ENCODE peak calls at places on chromosome 17, in six cellular contexts. One of them, this sample, is unnamed.
A peak's percentile ranks its signal among the peaks of the same experiment; 100 is the strongest.

GRCh38 chr17:6701719-6702118 is 11.4 kb downstream of the SLC13A5 start:
- DNase-seq in A549: peak; percentile 50
- DNase-seq in hepatocyte: peak; percentile 47
- DNase-seq in prostate gland: no peak
- DNase-seq in fibroblast of mammary gland: peak; percentile 28
- DNase-seq in K562: peak; percentile 67
- DNase-seq in this sample: peak; percentile 22

GRCh38 chr17:71361691-71362450 is 758.9 kb upstream of the SOX9 start:
- DNase-seq in A549: no peak
- DNase-seq in hepatocyte: no peak
- DNase-seq in prostate gland: no peak
- DNase-seq in fibroblast of mammary gland: peak; percentile 49
- DNase-seq in K562: no peak
- DNase-seq in this sample: no peak

GRCh38 chr17:68033636-68034451 is 1.7 kb upstream of the KPNA2 start:
- DNase-seq in A549: peak; percentile 94
- DNase-seq in hepatocyte: peak; percentile 29
- DNase-seq in prostate gland: no peak
- DNase-seq in fibroblast of mammary gland: peak; percentile 44
- DNase-seq in K562: peak; percentile 48
- DNase-seq in this sample: no peak

GRCh38 chr17:80263253-80264047 is 2.8 kb downstream of the RNF213 start:
- DNase-seq in A549: peak; percentile 75
- DNase-seq in hepatocyte: peak; percentile 90
- DNase-seq in prostate gland: peak; percentile 93
- DNase-seq in fibroblast of mammary gland: peak; percentile 88
- DNase-seq in K562: peak; percentile 70
- DNase-seq in this sample: peak; percentile 73

GRCh38 chr17:73393381-73393780 is 81.6 kb upstream of the CDC42EP4 start:
- DNase-seq in A549: no peak
- DNase-seq in hepatocyte: no peak
- DNase-seq in prostate gland: no peak
- DNase-seq in fibroblast of mammary gland: no peak
- DNase-seq in K562: no peak
- DNase-seq in this sample: no peak

GRCh38 chr17:49120166-49120565 is 12.4 kb upstream of the B4GALNT2 start:
- DNase-seq in A549: no peak
- DNase-seq in hepatocyte: no peak
- DNase-seq in prostate gland: no peak
- DNase-seq in fibroblast of mammary gland: no peak
- DNase-seq in K562: no peak
- DNase-seq in this sample: no peak

GRCh38 chr17:29807520-29808361 is 122.3 kb downstream of the SSH2 start:
- DNase-seq in A549: peak; percentile 72
- DNase-seq in hepatocyte: peak; percentile 84
- DNase-seq in prostate gland: peak; percentile 48
- DNase-seq in fibroblast of mammary gland: peak; percentile 73
- DNase-seq in K562: peak; percentile 78
- DNase-seq in this sample: peak; percentile 23

GRCh38 chr17:8212312-8213180 is 2.2 kb upstream of the AURKB start:
- DNase-seq in A549: no peak
- DNase-seq in hepatocyte: no peak
- DNase-seq in prostate gland: no peak
- DNase-seq in fibroblast of mammary gland: peak; percentile 53
- DNase-seq in K562: peak; percentile 74
- DNase-seq in this sample: no peak

GRCh38 chr17:75084039-75084660 is 3.6 kb upstream of the SLC16A5 start:
- DNase-seq in A549: peak; percentile 78
- DNase-seq in hepatocyte: peak; percentile 67
- DNase-seq in prostate gland: no peak
- DNase-seq in fibroblast of mammary gland: no peak
- DNase-seq in K562: peak; percentile 55
- DNase-seq in this sample: no peak

GRCh38 chr17:3556239-3556904 is 1.2 kb downstream of the TRPV3 start:
- DNase-seq in A549: no peak
- DNase-seq in hepatocyte: no peak
- DNase-seq in prostate gland: no peak
- DNase-seq in fibroblast of mammary gland: no peak
- DNase-seq in K562: no peak
- DNase-seq in this sample: no peak

GRCh38 chr17:79784353-79785016 is 6.5 kb downstream of the CBX2 start:
- DNase-seq in A549: no peak
- DNase-seq in hepatocyte: no peak
- DNase-seq in prostate gland: no peak
- DNase-seq in fibroblast of mammary gland: no peak
- DNase-seq in K562: no peak
- DNase-seq in this sample: no peak

GRCh38 chr17:13160281-13160680 is 142.5 kb upstream of the ELAC2 start:
- DNase-seq in A549: no peak
- DNase-seq in hepatocyte: no peak
- DNase-seq in prostate gland: no peak
- DNase-seq in fibroblast of mammary gland: no peak
- DNase-seq in K562: no peak
- DNase-seq in this sample: no peak

GRCh38 chr17:14196337-14196997 is 40.2 kb downstream of the CDRT15 start:
- DNase-seq in A549: no peak
- DNase-seq in hepatocyte: no peak
- DNase-seq in prostate gland: no peak
- DNase-seq in fibroblast of mammary gland: no peak
- DNase-seq in K562: no peak
- DNase-seq in this sample: no peak
- TF ChIP-seq CTCF in A549: no peak
- TF ChIP-seq CTCF in hepatocyte: no peak
- TF ChIP-seq CTCF in prostate gland: no peak
- TF ChIP-seq CTCF in fibroblast of mammary gland: peak; percentile 7
- TF ChIP-seq CTCF in K562: peak; percentile 3
- TF ChIP-seq CTCF in this sample: no peak

GRCh38 chr17:1498869-1499268 is 6.4 kb upstream of the MYO1C start:
- DNase-seq in A549: no peak
- DNase-seq in hepatocyte: no peak
- DNase-seq in prostate gland: no peak
- DNase-seq in fibroblast of mammary gland: peak; percentile 30
- DNase-seq in K562: no peak
- DNase-seq in this sample: no peak
- TF ChIP-seq CTCF in A549: no peak
- TF ChIP-seq CTCF in hepatocyte: no peak
- TF ChIP-seq CTCF in prostate gland: no peak
- TF ChIP-seq CTCF in fibroblast of mammary gland: no peak
- TF ChIP-seq CTCF in K562: no peak
- TF ChIP-seq CTCF in this sample: no peak

DNA sequence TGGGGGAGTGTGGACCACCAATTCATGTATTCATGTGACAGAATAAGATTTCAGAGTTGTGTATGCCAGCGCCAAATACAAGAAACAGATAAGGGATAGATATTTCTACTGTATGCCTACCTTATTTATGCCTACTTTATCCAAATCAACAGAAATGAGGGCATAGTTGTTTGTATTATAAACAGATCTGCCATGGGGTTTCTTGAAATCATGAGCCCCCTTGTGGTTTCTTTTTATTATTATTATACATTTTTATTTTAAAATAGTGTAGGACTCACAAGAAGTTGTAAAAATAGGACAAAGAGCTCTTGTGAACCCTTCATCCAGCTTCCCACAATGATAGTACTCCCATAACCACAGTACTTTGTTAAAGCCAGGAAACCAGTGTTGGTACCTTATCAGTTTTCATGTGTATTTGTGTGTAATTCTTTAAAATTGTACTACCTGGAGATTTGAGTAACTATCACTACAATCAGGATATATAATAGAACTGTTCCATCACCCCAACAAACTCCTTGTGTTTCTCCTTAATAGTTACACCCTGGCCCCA is 229.4 kb downstream of the CCDC182 start:
- DNase-seq in A549: no peak
- DNase-seq in hepatocyte: no peak
- DNase-seq in prostate gland: no peak
- DNase-seq in fibroblast of mammary gland: no peak
- DNase-seq in K562: no peak
- DNase-seq in this sample: no peak
- TF ChIP-seq CTCF in A549: peak; percentile 22
- TF ChIP-seq CTCF in hepatocyte: no peak
- TF ChIP-seq CTCF in prostate gland: no peak
- TF ChIP-seq CTCF in fibroblast of mammary gland: no peak
- TF ChIP-seq CTCF in K562: no peak
- TF ChIP-seq CTCF in this sample: no peak

DNA sequence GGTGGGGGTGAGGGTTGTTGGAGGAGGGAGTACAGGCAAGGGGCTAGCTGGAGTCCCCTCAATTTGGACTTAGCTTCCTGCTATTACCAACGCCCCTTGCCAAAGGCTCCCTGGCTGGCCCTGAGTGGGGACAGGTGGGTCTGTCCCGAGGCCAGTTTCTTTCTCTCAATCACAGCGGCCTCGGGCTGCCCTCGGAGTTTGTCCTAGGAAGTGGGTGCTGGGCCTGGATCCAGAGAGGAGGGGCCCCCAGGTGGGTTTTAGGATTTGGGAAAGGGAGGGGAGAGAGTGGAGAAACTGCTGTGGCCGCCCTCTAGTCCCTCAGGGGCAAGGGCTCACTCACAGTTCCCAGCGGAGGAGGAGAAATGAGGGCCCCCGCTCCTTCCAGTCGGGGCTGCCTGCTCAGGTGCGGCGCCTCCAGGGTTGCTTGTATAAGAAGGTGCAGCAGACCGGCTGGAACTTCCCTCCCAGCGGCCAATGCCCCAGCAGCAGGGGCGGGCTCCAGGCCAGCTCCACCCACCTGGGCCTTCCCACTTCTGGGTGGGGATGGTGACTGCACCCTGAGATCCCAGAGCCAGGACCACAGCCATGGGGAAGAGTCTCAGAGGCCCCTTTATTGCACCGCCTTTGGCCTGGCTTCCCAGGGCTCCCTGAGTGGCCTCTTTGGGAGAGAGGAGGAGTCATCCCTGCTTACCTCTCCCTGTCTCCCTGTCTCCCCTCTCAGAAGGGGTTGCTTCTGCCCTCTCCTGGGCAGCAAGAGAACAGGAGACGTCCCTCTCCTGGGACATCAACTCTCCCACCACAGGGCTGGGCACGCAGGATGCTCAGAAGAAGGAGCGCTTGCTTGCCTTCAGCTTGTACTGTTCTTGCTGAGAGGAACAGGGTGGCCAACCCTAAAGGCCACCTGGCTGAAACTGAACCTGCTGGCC is 112.0 kb upstream of the SMURF2 start:
- DNase-seq in A549: peak; percentile 85
- DNase-seq in hepatocyte: peak; percentile 89
- DNase-seq in prostate gland: peak; percentile 70
- DNase-seq in fibroblast of mammary gland: peak; percentile 48
- DNase-seq in K562: peak; percentile 81
- DNase-seq in this sample: no peak
- TF ChIP-seq CTCF in A549: peak; percentile 73
- TF ChIP-seq CTCF in hepatocyte: peak; percentile 49
- TF ChIP-seq CTCF in prostate gland: peak; percentile 3
- TF ChIP-seq CTCF in fibroblast of mammary gland: peak; percentile 44
- TF ChIP-seq CTCF in K562: peak; percentile 67
- TF ChIP-seq CTCF in this sample: no peak

DNA sequence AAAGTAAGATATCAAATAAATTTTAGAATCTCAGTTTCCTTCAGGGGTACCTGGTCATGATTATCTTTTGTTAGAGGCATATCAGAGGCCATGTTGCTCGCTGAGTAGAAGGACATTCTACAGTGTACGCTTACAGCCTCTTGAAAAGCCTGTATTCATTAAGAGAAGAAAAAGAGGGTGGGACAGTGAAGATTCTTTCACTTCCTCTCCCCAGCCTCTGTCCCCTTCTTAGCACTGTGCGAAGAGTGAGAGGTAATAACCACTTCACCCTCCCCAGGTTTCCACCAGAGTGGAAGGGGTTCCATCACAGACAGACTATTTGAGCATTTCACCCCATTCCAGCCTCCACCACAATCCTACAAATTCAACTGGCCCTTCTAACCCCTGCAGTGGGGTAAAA is 4.8 kb upstream of the LPO start:
- DNase-seq in A549: no peak
- DNase-seq in hepatocyte: no peak
- DNase-seq in prostate gland: no peak
- DNase-seq in fibroblast of mammary gland: no peak
- DNase-seq in K562: no peak
- DNase-seq in this sample: no peak
- TF ChIP-seq CTCF in A549: no peak
- TF ChIP-seq CTCF in hepatocyte: no peak
- TF ChIP-seq CTCF in prostate gland: no peak
- TF ChIP-seq CTCF in fibroblast of mammary gland: no peak
- TF ChIP-seq CTCF in K562: no peak
- TF ChIP-seq CTCF in this sample: no peak

GRCh38 chr17:82126479-82127314 is 28.7 kb upstream of the FASN start:
- DNase-seq in A549: no peak
- DNase-seq in hepatocyte: no peak
- DNase-seq in prostate gland: no peak
- DNase-seq in fibroblast of mammary gland: no peak
- DNase-seq in K562: no peak
- DNase-seq in this sample: no peak

GRCh38 chr17:82127704-82128103 is 29.7 kb upstream of the FASN start:
- DNase-seq in A549: no peak
- DNase-seq in hepatocyte: no peak
- DNase-seq in prostate gland: no peak
- DNase-seq in fibroblast of mammary gland: no peak
- DNase-seq in K562: no peak
- DNase-seq in this sample: no peak

GRCh38 chr17:82128287-82128686 is 30.3 kb upstream of the FASN start:
- DNase-seq in A549: no peak
- DNase-seq in hepatocyte: no peak
- DNase-seq in prostate gland: no peak
- DNase-seq in fibroblast of mammary gland: no peak
- DNase-seq in K562: no peak
- DNase-seq in this sample: no peak

GRCh38 chr17:82127315-82127595 is 29.2 kb upstream of the FASN start:
- DNase-seq in A549: no peak
- DNase-seq in hepatocyte: no peak
- DNase-seq in prostate gland: no peak
- DNase-seq in fibroblast of mammary gland: no peak
- DNase-seq in K562: no peak
- DNase-seq in this sample: no peak

GRCh38 chr17:82129095-82129494 is 31.1 kb upstream of the FASN start:
- DNase-seq in A549: no peak
- DNase-seq in hepatocyte: no peak
- DNase-seq in prostate gland: no peak
- DNase-seq in fibroblast of mammary gland: no peak
- DNase-seq in K562: peak; percentile 36
- DNase-seq in this sample: no peak
- TF ChIP-seq CTCF in A549: no peak
- TF ChIP-seq CTCF in hepatocyte: no peak
- TF ChIP-seq CTCF in prostate gland: no peak
- TF ChIP-seq CTCF in fibroblast of mammary gland: peak; percentile 27
- TF ChIP-seq CTCF in K562: peak; percentile 45
- TF ChIP-seq CTCF in this sample: no peak

GRCh38 chr17:45687594-45687993 is 96.5 kb upstream of the CRHR1 start:
- DNase-seq in A549: no peak
- DNase-seq in hepatocyte: no peak
- DNase-seq in prostate gland: no peak
- DNase-seq in fibroblast of mammary gland: no peak
- DNase-seq in K562: no peak
- DNase-seq in this sample: no peak

GRCh38 chr17:45688820-45689219 is 95.3 kb upstream of the CRHR1 start:
- DNase-seq in A549: no peak
- DNase-seq in hepatocyte: no peak
- DNase-seq in prostate gland: no peak
- DNase-seq in fibroblast of mammary gland: no peak
- DNase-seq in K562: no peak
- DNase-seq in this sample: no peak

GRCh38 chr17:45681706-45682105 is 102.4 kb upstream of the CRHR1 start:
- DNase-seq in A549: no peak
- DNase-seq in hepatocyte: no peak
- DNase-seq in prostate gland: no peak
- DNase-seq in fibroblast of mammary gland: no peak
- DNase-seq in K562: no peak
- DNase-seq in this sample: no peak

GRCh38 chr17:45688353-45688752 is 95.8 kb upstream of the CRHR1 start:
- DNase-seq in A549: no peak
- DNase-seq in hepatocyte: no peak
- DNase-seq in prostate gland: no peak
- DNase-seq in fibroblast of mammary gland: peak; percentile 4
- DNase-seq in K562: peak; percentile 18
- DNase-seq in this sample: no peak

GRCh38 chr17:45686250-45686649 is 97.9 kb upstream of the CRHR1 start:
- DNase-seq in A549: no peak
- DNase-seq in hepatocyte: no peak
- DNase-seq in prostate gland: no peak
- DNase-seq in fibroblast of mammary gland: no peak
- DNase-seq in K562: peak; percentile 71
- DNase-seq in this sample: no peak
- TF ChIP-seq CTCF in A549: no peak
- TF ChIP-seq CTCF in hepatocyte: no peak
- TF ChIP-seq CTCF in prostate gland: no peak
- TF ChIP-seq CTCF in fibroblast of mammary gland: no peak
- TF ChIP-seq CTCF in K562: no peak
- TF ChIP-seq CTCF in this sample: no peak